ENCODE peak calls at places on chromosomes 5 and 9, in eight cellular contexts. One of them, this sample, is unnamed.

GRCh38 chr9:108609227-108609894 is 246.4 kb downstream of the ACTL7B start:
- DNase-seq in progenitor cell of endocrine pancreas: no peak
- DNase-seq in Calu3: no peak
- DNase-seq in AG09309: peak
- DNase-seq in stomach: no peak
- DNase-seq in H9: no peak
- DNase-seq in cardiac fibroblast: peak
- DNase-seq in mucosa of descending colon: no peak
- DNase-seq in this sample: no peak

GRCh38 chr5:178986326-178986960 is 8.7 kb downstream of the GRM6 start:
- DNase-seq in progenitor cell of endocrine pancreas: no peak
- DNase-seq in Calu3: no peak
- DNase-seq in AG09309: no peak
- DNase-seq in stomach: no peak
- DNase-seq in H9: no peak
- DNase-seq in cardiac fibroblast: no peak
- DNase-seq in mucosa of descending colon: no peak
- DNase-seq in this sample: no peak

GRCh38 chr5:135207866-135208265 is 173.8 kb upstream of the PITX1 start:
- DNase-seq in progenitor cell of endocrine pancreas: peak
- DNase-seq in Calu3: no peak
- DNase-seq in AG09309: no peak
- DNase-seq in stomach: no peak
- DNase-seq in H9: no peak
- DNase-seq in cardiac fibroblast: no peak
- DNase-seq in mucosa of descending colon: no peak
- DNase-seq in this sample: no peak

GRCh38 chr9:134408389-134408788 is 82.1 kb downstream of the RXRA start:
- DNase-seq in progenitor cell of endocrine pancreas: no peak
- DNase-seq in Calu3: no peak
- DNase-seq in AG09309: no peak
- DNase-seq in stomach: no peak
- DNase-seq in H9: no peak
- DNase-seq in cardiac fibroblast: no peak
- DNase-seq in mucosa of descending colon: no peak
- DNase-seq in this sample: no peak

GRCh38 chr5:22560115-22560514 is 293.0 kb downstream of the CDH12 start:
- DNase-seq in progenitor cell of endocrine pancreas: no peak
- DNase-seq in Calu3: no peak
- DNase-seq in AG09309: no peak
- DNase-seq in stomach: no peak
- DNase-seq in H9: no peak
- DNase-seq in cardiac fibroblast: peak
- DNase-seq in mucosa of descending colon: no peak
- DNase-seq in this sample: no peak

GRCh38 chr5:147860641-147861025 is 17.9 kb upstream of the SCGB3A2 start:
- DNase-seq in progenitor cell of endocrine pancreas: no peak
- DNase-seq in Calu3: peak
- DNase-seq in AG09309: no peak
- DNase-seq in stomach: peak
- DNase-seq in H9: peak
- DNase-seq in cardiac fibroblast: no peak
- DNase-seq in mucosa of descending colon: peak
- DNase-seq in this sample: no peak

GRCh38 chr5:51386916-51387853 is 3.9 kb downstream of the ISL1 start:
- DNase-seq in progenitor cell of endocrine pancreas: no peak
- DNase-seq in Calu3: peak
- DNase-seq in AG09309: no peak
- DNase-seq in stomach: peak
- DNase-seq in H9: peak
- DNase-seq in cardiac fibroblast: no peak
- DNase-seq in mucosa of descending colon: no peak
- DNase-seq in this sample: no peak

GRCh38 chr5:37197340-37198050 is 51.7 kb downstream of the CPLANE1 start:
- DNase-seq in progenitor cell of endocrine pancreas: no peak
- DNase-seq in Calu3: no peak
- DNase-seq in AG09309: no peak
- DNase-seq in stomach: no peak
- DNase-seq in H9: no peak
- DNase-seq in cardiac fibroblast: peak
- DNase-seq in mucosa of descending colon: no peak
- DNase-seq in this sample: no peak

GRCh38 chr9:98129451-98129881 is 10.4 kb upstream of the TRIM14 start:
- DNase-seq in progenitor cell of endocrine pancreas: no peak
- DNase-seq in Calu3: no peak
- DNase-seq in AG09309: no peak
- DNase-seq in stomach: no peak
- DNase-seq in H9: no peak
- DNase-seq in cardiac fibroblast: no peak
- DNase-seq in mucosa of descending colon: no peak
- DNase-seq in this sample: no peak

GRCh38 chr5:149581931-149582768 is 852 bp downstream of the ARHGEF37 start:
- DNase-seq in progenitor cell of endocrine pancreas: no peak
- DNase-seq in Calu3: no peak
- DNase-seq in AG09309: no peak
- DNase-seq in stomach: peak
- DNase-seq in H9: peak
- DNase-seq in cardiac fibroblast: peak
- DNase-seq in mucosa of descending colon: peak
- DNase-seq in this sample: no peak

GRCh38 chr5:1724822-1725602 is 74.6 kb downstream of the MRPL36 start:
- DNase-seq in progenitor cell of endocrine pancreas: peak
- DNase-seq in Calu3: no peak
- DNase-seq in AG09309: no peak
- DNase-seq in stomach: peak
- DNase-seq in H9: peak
- DNase-seq in cardiac fibroblast: peak
- DNase-seq in mucosa of descending colon: peak
- DNase-seq in this sample: no peak

GRCh38 chr9:105024529-105024928 is 96.6 kb upstream of the ABCA1 start:
- DNase-seq in progenitor cell of endocrine pancreas: no peak
- DNase-seq in Calu3: no peak
- DNase-seq in AG09309: no peak
- DNase-seq in stomach: no peak
- DNase-seq in H9: no peak
- DNase-seq in cardiac fibroblast: no peak
- DNase-seq in mucosa of descending colon: no peak
- DNase-seq in this sample: no peak

GRCh38 chr9:78972303-78973002 is 599.3 kb upstream of the TLE4 start:
- DNase-seq in progenitor cell of endocrine pancreas: no peak
- DNase-seq in Calu3: no peak
- DNase-seq in AG09309: no peak
- DNase-seq in stomach: no peak
- DNase-seq in H9: no peak
- DNase-seq in cardiac fibroblast: no peak
- DNase-seq in mucosa of descending colon: no peak
- DNase-seq in this sample: no peak

GRCh38 chr5:1006656-1007071 is 1.9 kb upstream of the NKD2 start:
- DNase-seq in progenitor cell of endocrine pancreas: no peak
- DNase-seq in Calu3: no peak
- DNase-seq in AG09309: no peak
- DNase-seq in stomach: peak
- DNase-seq in H9: no peak
- DNase-seq in cardiac fibroblast: no peak
- DNase-seq in mucosa of descending colon: no peak
- DNase-seq in this sample: peak

GRCh38 chr9:87223397-87224246 is 274.0 kb upstream of the DAPK1 start:
- DNase-seq in progenitor cell of endocrine pancreas: no peak
- DNase-seq in Calu3: no peak
- DNase-seq in AG09309: no peak
- DNase-seq in stomach: no peak
- DNase-seq in H9: no peak
- DNase-seq in cardiac fibroblast: peak
- DNase-seq in mucosa of descending colon: no peak
- DNase-seq in this sample: no peak

GRCh38 chr5:170478306-170478705 is 25.5 kb upstream of the KCNIP1 start:
- DNase-seq in progenitor cell of endocrine pancreas: no peak
- DNase-seq in Calu3: no peak
- DNase-seq in AG09309: no peak
- DNase-seq in stomach: no peak
- DNase-seq in H9: peak
- DNase-seq in cardiac fibroblast: no peak
- DNase-seq in mucosa of descending colon: no peak
- DNase-seq in this sample: no peak

GRCh38 chr5:178212241-178213002 is 8.1 kb downstream of the HNRNPAB start:
- DNase-seq in progenitor cell of endocrine pancreas: no peak
- DNase-seq in Calu3: no peak
- DNase-seq in AG09309: no peak
- DNase-seq in stomach: no peak
- DNase-seq in H9: no peak
- DNase-seq in cardiac fibroblast: no peak
- DNase-seq in mucosa of descending colon: no peak
- DNase-seq in this sample: no peak

GRCh38 chr5:111972548-111972947 is 215.6 kb upstream of the NREP start:
- DNase-seq in progenitor cell of endocrine pancreas: no peak
- DNase-seq in Calu3: no peak
- DNase-seq in AG09309: no peak
- DNase-seq in stomach: no peak
- DNase-seq in H9: no peak
- DNase-seq in cardiac fibroblast: no peak
- DNase-seq in mucosa of descending colon: no peak
- DNase-seq in this sample: no peak

GRCh38 chr5:111975133-111975532 is 218.1 kb upstream of the NREP start:
- DNase-seq in progenitor cell of endocrine pancreas: no peak
- DNase-seq in Calu3: no peak
- DNase-seq in AG09309: no peak
- DNase-seq in stomach: no peak
- DNase-seq in H9: no peak
- DNase-seq in cardiac fibroblast: no peak
- DNase-seq in mucosa of descending colon: no peak
- DNase-seq in this sample: no peak

GRCh38 chr5:111973946-111974345 is 217.0 kb upstream of the NREP start:
- DNase-seq in progenitor cell of endocrine pancreas: no peak
- DNase-seq in Calu3: no peak
- DNase-seq in AG09309: no peak
- DNase-seq in stomach: no peak
- DNase-seq in H9: no peak
- DNase-seq in cardiac fibroblast: no peak
- DNase-seq in mucosa of descending colon: no peak
- DNase-seq in this sample: no peak

GRCh38 chr5:111972080-111972479 is 215.1 kb upstream of the NREP start:
- DNase-seq in progenitor cell of endocrine pancreas: no peak
- DNase-seq in Calu3: no peak
- DNase-seq in AG09309: no peak
- DNase-seq in stomach: no peak
- DNase-seq in H9: no peak
- DNase-seq in cardiac fibroblast: no peak
- DNase-seq in mucosa of descending colon: no peak
- DNase-seq in this sample: no peak

GRCh38 chr5:111976705-111977104 is 219.7 kb upstream of the NREP start:
- DNase-seq in progenitor cell of endocrine pancreas: no peak
- DNase-seq in Calu3: no peak
- DNase-seq in AG09309: peak
- DNase-seq in stomach: no peak
- DNase-seq in H9: no peak
- DNase-seq in cardiac fibroblast: no peak
- DNase-seq in mucosa of descending colon: no peak
- DNase-seq in this sample: no peak
- TF ChIP-seq CTCF in progenitor cell of endocrine pancreas: no peak
- TF ChIP-seq CTCF in Calu3: no peak
- TF ChIP-seq CTCF in AG09309: no peak
- TF ChIP-seq CTCF in stomach: no peak
- TF ChIP-seq CTCF in H9: no peak
- TF ChIP-seq CTCF in cardiac fibroblast: no peak
- TF ChIP-seq CTCF in mucosa of descending colon: no peak
- TF ChIP-seq CTCF in this sample: no peak

GRCh38 chr9:114246558-114246957 is 76.3 kb upstream of the ORM1 start:
- DNase-seq in progenitor cell of endocrine pancreas: no peak
- DNase-seq in Calu3: no peak
- DNase-seq in AG09309: peak
- DNase-seq in stomach: no peak
- DNase-seq in H9: no peak
- DNase-seq in cardiac fibroblast: no peak
- DNase-seq in mucosa of descending colon: no peak
- DNase-seq in this sample: no peak

GRCh38 chr9:114240216-114240615 is 82.7 kb upstream of the ORM1 start:
- DNase-seq in progenitor cell of endocrine pancreas: no peak
- DNase-seq in Calu3: no peak
- DNase-seq in AG09309: no peak
- DNase-seq in stomach: no peak
- DNase-seq in H9: no peak
- DNase-seq in cardiac fibroblast: no peak
- DNase-seq in mucosa of descending colon: no peak
- DNase-seq in this sample: no peak

GRCh38 chr9:114240647-114241558 is 82.0 kb upstream of the ORM1 start:
- DNase-seq in progenitor cell of endocrine pancreas: no peak
- DNase-seq in Calu3: no peak
- DNase-seq in AG09309: no peak
- DNase-seq in stomach: no peak
- DNase-seq in H9: no peak
- DNase-seq in cardiac fibroblast: no peak
- DNase-seq in mucosa of descending colon: no peak
- DNase-seq in this sample: no peak

GRCh38 chr9:114244570-114244969 is 78.3 kb upstream of the ORM1 start:
- DNase-seq in progenitor cell of endocrine pancreas: no peak
- DNase-seq in Calu3: no peak
- DNase-seq in AG09309: no peak
- DNase-seq in stomach: no peak
- DNase-seq in H9: no peak
- DNase-seq in cardiac fibroblast: no peak
- DNase-seq in mucosa of descending colon: no peak
- DNase-seq in this sample: no peak

DNA sequence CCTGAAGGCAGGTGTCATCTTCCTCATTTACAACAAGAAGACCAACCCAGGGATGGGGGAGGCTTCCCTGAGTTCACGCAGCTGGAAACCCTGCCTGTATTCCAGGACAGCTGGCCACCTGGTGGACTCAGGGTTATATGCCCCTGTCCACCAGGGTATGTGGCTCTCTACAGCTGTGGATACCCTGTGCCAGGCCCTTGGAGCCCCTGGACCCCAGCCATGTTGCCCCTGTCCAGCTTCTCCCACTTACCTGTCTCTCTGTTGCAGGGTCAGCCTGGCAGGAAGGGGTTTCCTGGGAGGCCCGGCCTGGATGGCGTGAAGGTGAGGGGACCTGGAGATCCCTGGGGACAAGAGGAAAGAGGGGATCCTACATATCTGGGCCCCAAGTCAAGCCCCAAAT is 79.7 kb upstream of the ORM1 start:
- DNase-seq in progenitor cell of endocrine pancreas: no peak
- DNase-seq in Calu3: no peak
- DNase-seq in AG09309: no peak
- DNase-seq in stomach: no peak
- DNase-seq in H9: no peak
- DNase-seq in cardiac fibroblast: no peak
- DNase-seq in mucosa of descending colon: no peak
- DNase-seq in this sample: no peak
- TF ChIP-seq CTCF in progenitor cell of endocrine pancreas: no peak
- TF ChIP-seq CTCF in Calu3: no peak
- TF ChIP-seq CTCF in AG09309: no peak
- TF ChIP-seq CTCF in stomach: no peak
- TF ChIP-seq CTCF in H9: no peak
- TF ChIP-seq CTCF in cardiac fibroblast: no peak
- TF ChIP-seq CTCF in mucosa of descending colon: no peak
- TF ChIP-seq CTCF in this sample: no peak

GRCh38 chr5:172303996-172304335 is 20.4 kb upstream of the UBTD2 start:
- DNase-seq in progenitor cell of endocrine pancreas: no peak
- DNase-seq in Calu3: no peak
- DNase-seq in AG09309: no peak
- DNase-seq in stomach: no peak
- DNase-seq in H9: no peak
- DNase-seq in cardiac fibroblast: no peak
- DNase-seq in mucosa of descending colon: no peak
- DNase-seq in this sample: no peak
- TF ChIP-seq CTCF in progenitor cell of endocrine pancreas: no peak
- TF ChIP-seq CTCF in Calu3: no peak
- TF ChIP-seq CTCF in AG09309: no peak
- TF ChIP-seq CTCF in stomach: no peak
- TF ChIP-seq CTCF in H9: no peak
- TF ChIP-seq CTCF in cardiac fibroblast: no peak
- TF ChIP-seq CTCF in mucosa of descending colon: no peak
- TF ChIP-seq CTCF in this sample: no peak

GRCh38 chr5:90741022-90741564 is 182.5 kb downstream of the ADGRV1 start:
- DNase-seq in progenitor cell of endocrine pancreas: no peak
- DNase-seq in Calu3: no peak
- DNase-seq in AG09309: no peak
- DNase-seq in stomach: no peak
- DNase-seq in H9: no peak
- DNase-seq in cardiac fibroblast: no peak
- DNase-seq in mucosa of descending colon: no peak
- DNase-seq in this sample: no peak
- TF ChIP-seq CTCF in progenitor cell of endocrine pancreas: no peak
- TF ChIP-seq CTCF in Calu3: no peak
- TF ChIP-seq CTCF in AG09309: no peak
- TF ChIP-seq CTCF in stomach: no peak
- TF ChIP-seq CTCF in H9: no peak
- TF ChIP-seq CTCF in cardiac fibroblast: no peak
- TF ChIP-seq CTCF in mucosa of descending colon: no peak
- TF ChIP-seq CTCF in this sample: no peak